ENCODE peak calls at places on chromosomes 16 and 17, in seven cellular contexts. G, E, W, F, P, K and I are unnamed samples.

GRCh38 chr16:22296225-22297113 is 740 bp upstream of the POLR3E start:
- DNase-seq in W (no peak), G (peak), E (no peak), F (peak), K (peak), P (no peak), I (no peak)

GRCh38 chr16:86403056-86403455 is 107.3 kb upstream of the FOXF1 start:
- DNase-seq in G (no peak), E (no peak), W (no peak), K (no peak), P (no peak), F (no peak), I (no peak)

GRCh38 chr16:69476920-69477418 is 52.5 kb downstream of the CYB5B start:
- DNase-seq in G (no peak), F (no peak), P (no peak), E (peak), K (no peak), W (peak), I (peak)

GRCh38 chr16:49491111-49491670 is 117.6 kb downstream of the C16orf78 start:
- DNase-seq in E (no peak), P (no peak), F (no peak), W (no peak), K (no peak), G (peak), I (no peak)

GRCh38 chr16:1150511-1150982 is 2.4 kb upstream of the CACNA1H start:
- DNase-seq in F (peak), K (no peak), P (no peak), W (peak), E (peak), G (peak), I (no peak)

GRCh38 chr16:1745900-1746692 is 25.2 kb downstream of the NME3 start:
- DNase-seq in P (no peak), W (no peak), F (no peak), K (no peak), E (no peak), G (peak), I (no peak)

GRCh38 chr16:72876221-72876620 is 171.7 kb downstream of the ZFHX3 start:
- DNase-seq in G (no peak), F (peak), K (peak), E (no peak), P (no peak), W (no peak), I (no peak)

GRCh38 chr17:58332720-58333395 is 4.3 kb upstream of the TSPOAP1 start:
- DNase-seq in P (peak), K (no peak), F (peak), E (no peak), G (no peak), W (no peak), I (no peak)

GRCh38 chr17:1126801-1127550 is 52.8 kb downstream of the ABR start:
- DNase-seq in K (no peak), F (no peak), P (no peak), E (no peak), G (no peak), W (no peak), I (no peak)

GRCh38 chr16:5502467-5502869 is 404.9 kb upstream of the EEF2KMT start:
- DNase-seq in P (peak), F (peak), G (peak), K (no peak), W (peak), E (no peak), I (no peak)

GRCh38 chr17:44979426-44980273 is 11.5 kb upstream of the C1QL1 start:
- DNase-seq in K (no peak), W (no peak), G (no peak), P (no peak), E (no peak), F (no peak), I (no peak)

GRCh38 chr17:28174352-28175046 is 132.0 kb downstream of the NLK start:
- DNase-seq in P (no peak), F (no peak), K (peak), G (no peak), E (no peak), W (no peak), I (no peak)

GRCh38 chr17:74374786-74375185 is 7.5 kb downstream of the GPR142 start:
- DNase-seq in E (no peak), G (no peak), K (no peak), P (no peak), F (no peak), W (no peak), I (no peak)

GRCh38 chr17:45430738-45431530 is 1.7 kb downstream of the ARHGAP27 start:
- DNase-seq in P (no peak), E (no peak), F (no peak), G (peak), K (no peak), W (no peak), I (no peak)

GRCh38 chr17:16915752-16916556 is 56.0 kb downstream of the TNFRSF13B start:
- DNase-seq in G (peak), E (peak), P (peak), F (no peak), W (peak), K (peak), I (no peak)

GRCh38 chr16:23124315-23124714 is 24.9 kb downstream of the USP31 start:
- DNase-seq in K (no peak), E (no peak), P (no peak), W (peak), F (no peak), G (no peak), I (no peak)

GRCh38 chr17:55454906-55455474 is 33.4 kb upstream of the MMD start:
- DNase-seq in K (no peak), E (no peak), G (no peak), W (peak), P (no peak), F (no peak), I (peak)

GRCh38 chr16:29876578-29877249 is 13.7 kb upstream of the CDIPT start:
- DNase-seq in P (no peak), K (no peak), G (peak), W (no peak), E (no peak), F (no peak), I (no peak)

GRCh38 chr16:53937068-53937614 is 233.2 kb downstream of the FTO start:
- DNase-seq in W (no peak), F (no peak), P (no peak), E (no peak), G (no peak), K (no peak), I (no peak)

GRCh38 chr17:56830726-56831363 is 2.9 kb downstream of the C17orf67 start:
- DNase-seq in W (no peak), E (no peak), K (no peak), G (no peak), F (no peak), P (no peak), I (no peak)

GRCh38 chr17:48106802-48107136 is 797 bp upstream of the SNX11 start:
- DNase-seq in E (no peak), W (no peak), G (no peak), K (no peak), P (no peak), F (no peak), I (no peak)
- TF ChIP-seq REST in E (no peak), W (no peak), G (no peak), K (no peak), P (no peak), F (no peak), I (no peak)

DNA sequence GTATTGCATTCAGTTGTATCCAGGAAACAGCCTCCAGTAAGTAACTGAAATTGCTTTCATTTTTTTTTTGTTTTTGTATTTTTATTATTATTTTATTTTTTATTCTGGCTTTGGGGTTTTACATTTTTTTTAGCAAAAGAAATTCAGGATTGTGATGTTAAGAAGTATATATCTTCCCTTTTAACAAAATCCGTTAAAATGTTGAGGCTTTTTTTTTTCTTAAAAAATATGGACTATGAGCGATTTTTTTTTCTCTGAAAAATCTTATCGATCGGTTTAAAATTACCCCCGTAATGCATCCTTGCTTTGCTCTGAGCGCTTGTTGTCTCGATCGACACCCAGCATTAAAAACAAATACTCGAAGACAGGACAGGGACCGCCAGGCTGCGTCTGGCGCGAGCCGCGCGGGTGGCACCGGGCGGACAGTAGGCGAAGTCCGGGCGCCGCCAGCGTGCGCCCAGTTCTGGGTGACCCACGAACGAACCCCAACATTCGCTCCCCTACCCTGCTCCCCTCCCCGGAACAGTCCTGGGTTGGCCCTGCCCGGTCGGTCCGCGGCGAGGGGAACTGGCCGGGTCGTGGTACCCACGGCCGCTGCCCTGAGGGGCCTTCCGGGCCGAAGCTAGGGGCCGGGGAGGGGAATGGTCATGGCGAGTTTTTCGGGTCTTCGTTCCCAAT is 482 bp downstream of the BAHCC1 start:
- DNase-seq in P (no peak), W (no peak), G (no peak), F (no peak), K (no peak), E (no peak), I (no peak)
- TF ChIP-seq REST in P (no peak), W (no peak), G (no peak), F (no peak), K (no peak), E (no peak), I (no peak)

GRCh38 chr16:88368036-88368435 is 14.7 kb upstream of the ZNF469 start:
- DNase-seq in E (no peak), F (no peak), G (no peak), K (no peak), W (no peak), P (no peak), I (no peak)

GRCh38 chr16:88368994-88369393 is 13.8 kb upstream of the ZNF469 start:
- DNase-seq in F (no peak), K (no peak), G (no peak), W (no peak), P (no peak), E (no peak), I (no peak)

GRCh38 chr16:88370365-88370764 is 12.4 kb upstream of the ZNF469 start:
- DNase-seq in P (no peak), W (no peak), G (no peak), F (no peak), E (no peak), K (no peak), I (no peak)

GRCh38 chr16:88367560-88367959 is 15.2 kb upstream of the ZNF469 start:
- DNase-seq in E (no peak), P (no peak), F (no peak), K (no peak), G (no peak), W (no peak), I (no peak)

DNA sequence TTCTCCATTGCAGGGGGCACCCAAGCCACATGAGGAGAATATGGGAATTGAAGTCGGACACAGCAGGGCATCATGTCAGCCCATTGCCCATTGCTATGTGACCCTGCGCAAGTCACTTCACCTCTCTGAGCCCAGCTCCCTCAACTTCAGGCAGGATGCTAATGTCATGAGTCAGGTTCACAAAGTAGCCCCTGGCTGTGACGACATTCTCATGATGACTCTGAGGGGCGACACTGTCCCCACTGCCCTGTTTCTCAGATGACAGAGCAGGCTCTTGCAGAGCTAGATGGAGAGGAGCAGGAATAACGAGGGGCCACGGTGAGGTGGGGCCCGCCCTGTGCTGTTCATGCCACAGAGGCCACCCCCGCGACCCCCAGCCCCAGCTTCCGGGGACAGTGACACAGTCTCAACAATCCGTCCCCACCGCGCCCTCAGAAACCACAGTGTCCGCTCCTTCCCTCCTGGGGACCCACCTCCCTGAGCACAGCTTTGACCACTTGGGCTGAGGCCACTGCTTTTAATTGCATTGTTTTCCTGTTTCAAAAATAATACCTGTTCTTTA is 13.2 kb upstream of the ZNF469 start:
- DNase-seq in K (no peak), P (no peak), E (no peak), F (no peak), G (no peak), W (no peak), I (no peak)
- TF ChIP-seq REST in K (no peak), P (no peak), E (no peak), F (no peak), G (no peak), W (no peak), I (no peak)

GRCh38 chr17:43562679-43563146 is 16.6 kb upstream of the ETV4 start:
- DNase-seq in K (no peak), P (no peak), W (no peak), E (no peak), F (no peak), G (peak), I (no peak)
- TF ChIP-seq REST in K (no peak), P (no peak), W (no peak), E (no peak), F (no peak), G (no peak), I (no peak)

GRCh38 chr17:79332011-79332410 is 257.4 kb downstream of the ENGASE start:
- DNase-seq in K (no peak), P (no peak), W (no peak), F (no peak), E (no peak), G (peak), I (no peak)
- TF ChIP-seq REST in K (no peak), P (no peak), W (no peak), F (no peak), E (no peak), G (no peak), I (no peak)

DNA sequence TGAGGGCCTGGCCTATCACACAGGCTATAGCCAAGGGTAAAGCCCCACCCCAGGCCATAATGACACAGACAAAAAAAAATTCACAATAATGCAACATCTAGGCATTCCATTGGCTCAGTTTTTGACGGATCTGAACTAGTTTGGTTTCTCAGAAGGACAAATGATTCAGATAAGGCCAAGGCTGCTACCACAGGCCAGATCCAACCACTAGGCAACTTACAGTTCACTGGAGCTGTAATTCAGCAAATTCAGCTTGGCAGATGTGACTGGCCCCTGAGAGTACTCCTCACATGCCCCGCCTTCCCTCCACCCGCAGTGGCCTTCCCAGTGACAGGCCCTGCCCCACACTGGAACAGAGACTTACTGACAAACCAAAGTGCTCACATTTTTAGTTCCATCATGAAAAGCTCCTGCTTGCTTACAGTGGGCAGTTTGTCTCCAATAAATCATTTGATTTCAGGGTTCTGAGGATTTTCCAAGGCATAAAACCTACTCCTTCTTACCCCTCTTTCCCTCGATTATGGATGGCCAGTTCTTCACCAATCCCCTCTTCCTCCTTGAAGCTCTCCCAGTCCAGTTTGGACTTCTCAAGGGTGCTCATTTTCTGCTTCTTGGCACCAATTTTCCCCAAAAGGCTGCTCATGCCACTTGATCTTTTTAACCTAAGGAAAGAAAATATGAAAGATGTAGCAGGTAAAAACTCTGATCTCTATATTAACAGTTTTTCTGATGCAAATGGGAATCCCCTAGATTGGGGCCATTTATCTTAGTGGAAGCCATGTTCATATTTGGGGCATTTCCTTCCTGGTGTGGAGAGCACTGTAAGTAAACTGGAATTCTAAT is 53.3 kb upstream of the BCAR1 start:
- DNase-seq in E (peak), G (no peak), K (no peak), F (no peak), W (peak), P (no peak), I (no peak)
- TF ChIP-seq REST in E (no peak), G (no peak), K (no peak), F (no peak), W (no peak), P (no peak), I (no peak)

GRCh38 chr17:9115446-9116265 is 94.3 kb downstream of the NTN1 start:
- DNase-seq in F (no peak), P (peak), G (peak), W (peak), K (no peak), E (no peak), I (no peak)
- TF ChIP-seq REST in F (no peak), P (peak), G (peak), W (peak), K (no peak), E (no peak), I (peak)

GRCh38 chr16:84603115-84603816 is 14.6 kb downstream of the COTL1 start:
- DNase-seq in F (peak), G (no peak), W (peak), E (peak), P (no peak), K (no peak), I (peak)
- TF ChIP-seq REST in F (no peak), G (no peak), W (no peak), E (no peak), P (no peak), K (no peak), I (no peak)

DNA sequence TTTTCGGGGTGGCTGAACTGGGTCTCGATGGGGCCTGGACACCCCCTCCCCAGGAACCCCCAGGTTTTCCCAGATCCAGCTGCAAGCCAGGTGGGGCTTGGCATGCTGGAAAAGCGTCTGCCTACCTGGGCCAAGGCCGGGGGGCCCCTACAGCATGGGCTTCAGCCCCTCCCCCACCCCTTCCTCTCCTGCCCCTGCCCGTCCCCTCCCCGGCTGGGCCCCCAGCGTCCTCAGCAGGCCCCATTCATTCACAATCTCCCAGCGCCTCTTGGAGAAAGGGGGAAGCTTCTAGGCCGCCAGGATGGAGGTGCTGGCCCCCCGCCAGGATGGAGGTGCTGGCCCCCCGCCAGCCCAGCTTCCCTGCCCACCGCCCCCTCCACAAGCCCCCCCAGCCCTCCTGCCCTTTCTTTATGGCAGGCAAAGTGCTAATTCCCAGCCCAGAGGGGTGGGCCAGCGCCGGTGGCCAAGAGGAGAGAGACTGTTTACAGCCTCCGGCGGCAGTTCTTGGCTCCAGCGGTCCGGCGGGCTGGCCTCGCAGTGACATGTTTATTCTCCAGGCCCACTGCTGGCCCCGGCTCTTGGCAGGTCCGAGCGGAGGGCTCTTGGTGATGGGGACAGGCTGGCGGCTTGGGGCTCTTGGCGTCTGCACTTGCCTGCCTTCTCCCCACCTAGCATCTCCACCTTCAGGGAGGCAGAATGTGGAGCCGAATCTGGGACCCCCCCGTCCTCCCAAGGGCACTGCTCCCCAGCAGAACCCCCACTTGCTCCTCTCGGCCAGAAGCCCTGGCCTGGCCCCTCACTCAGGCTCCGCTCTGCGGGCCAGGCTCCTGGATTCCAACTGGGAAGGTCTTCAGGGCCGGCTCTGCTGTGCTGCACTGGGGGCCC is 94.4 kb upstream of the CIBAR2 start:
- DNase-seq in W (no peak), G (peak), K (no peak), P (peak), F (no peak), E (no peak), I (no peak)
- TF ChIP-seq REST in W (no peak), G (no peak), K (no peak), P (no peak), F (no peak), E (no peak), I (no peak)

GRCh38 chr17:2347805-2348685 is 10.7 kb downstream of the SGSM2 start:
- DNase-seq in W (peak), P (no peak), K (no peak), E (no peak), F (no peak), G (peak), I (no peak)
- TF ChIP-seq REST in W (no peak), P (no peak), K (no peak), E (no peak), F (no peak), G (no peak), I (no peak)